ENCODE peak calls at places on chromosomes 4 and X, in six cellular contexts. Z is heart left ventricle, S is lower leg skin, R is adrenal gland, K is suprapubic skin, W is neural progenitor cell. I is an unnamed sample.

GRCh38 chrX:78886550-78886949 is 58.6 kb upstream of the P2RY10 start:
- DNase-seq in S (no peak), R (no peak), Z (no peak), W (peak; percentile 7), K (no peak), I (peak; percentile 30)

GRCh38 chr4:74449571-74450297 is 4.8 kb downstream of the AREG start:
- DNase-seq in R (no peak), S (no peak), Z (no peak), W (no peak), K (no peak), I (peak; percentile 33)

GRCh38 chr4:71237626-71238025 is 101.2 kb upstream of the SLC4A4 start:
- DNase-seq in R (no peak), S (no peak), W (no peak), Z (no peak), K (no peak), I (no peak)

GRCh38 chrX:117996918-117997480 is 119.6 kb downstream of the KLHL13 start:
- DNase-seq in R (no peak), W (no peak), K (no peak), S (no peak), Z (no peak), I (no peak)

GRCh38 chrX:153643431-153644351 is 3.3 kb upstream of the DUSP9 start:
- DNase-seq in W (peak; percentile 61), Z (no peak), K (no peak), R (no peak), S (peak; percentile 79), I (peak; percentile 34)

GRCh38 chrX:127129510-127129909 is 310.0 kb downstream of the PRR32 start:
- DNase-seq in R (no peak), K (no peak), Z (no peak), W (no peak), S (no peak), I (no peak)

GRCh38 chrX:137569470-137569891 is 3.6 kb downstream of the ZIC3 start:
- DNase-seq in R (no peak), W (no peak), Z (no peak), S (no peak), K (no peak), I (no peak)

GRCh38 chr4:52659016-52659721 is at the start of gene USP46:
- DNase-seq in W (peak; percentile 91), Z (peak; percentile 87), K (peak; percentile 84), S (peak; percentile 94), R (peak; percentile 81), I (peak; percentile 93)

GRCh38 chr4:102867278-102868152 is 1.3 kb upstream of the CISD2 start:
- DNase-seq in K (no peak), W (no peak), Z (no peak), S (no peak), R (no peak), I (no peak)

GRCh38 chrX:3815896-3816664 is 102.6 kb upstream of the PRKX start:
- DNase-seq in Z (peak; percentile 19), W (peak; percentile 48), K (peak; percentile 80), S (peak; percentile 93), R (peak; percentile 46), I (peak; percentile 62)

GRCh38 chr4:43331226-43332078 is 438.9 kb downstream of the GRXCR1 start:
- DNase-seq in Z (no peak), S (no peak), R (no peak), K (no peak), W (no peak), I (no peak)

GRCh38 chrX:154019061-154019621 is 561 bp downstream of the IRAK1 start:
- DNase-seq in W (peak; percentile 23), K (no peak), R (no peak), Z (no peak), S (no peak), I (no peak)

GRCh38 chr4:186820371-186820990 is 96.8 kb upstream of the FAT1 start:
- DNase-seq in Z (peak; percentile 18), S (no peak), R (peak; percentile 17), W (peak; percentile 31), K (no peak), I (no peak)

GRCh38 chr4:115113382-115114106 is at the start of gene NDST4:
- DNase-seq in W (peak; percentile 87), R (no peak), S (no peak), Z (no peak), K (no peak), I (peak; percentile 29)

GRCh38 chrX:53438174-53438831 is 4.1 kb upstream of the HSD17B10 start:
- DNase-seq in K (no peak), R (no peak), W (no peak), Z (no peak), S (no peak), I (no peak)

GRCh38 chr4:2299794-2300193 is 37.9 kb upstream of the MXD4 start:
- DNase-seq in Z (no peak), W (no peak), K (no peak), S (no peak), R (no peak), I (no peak)

DNA sequence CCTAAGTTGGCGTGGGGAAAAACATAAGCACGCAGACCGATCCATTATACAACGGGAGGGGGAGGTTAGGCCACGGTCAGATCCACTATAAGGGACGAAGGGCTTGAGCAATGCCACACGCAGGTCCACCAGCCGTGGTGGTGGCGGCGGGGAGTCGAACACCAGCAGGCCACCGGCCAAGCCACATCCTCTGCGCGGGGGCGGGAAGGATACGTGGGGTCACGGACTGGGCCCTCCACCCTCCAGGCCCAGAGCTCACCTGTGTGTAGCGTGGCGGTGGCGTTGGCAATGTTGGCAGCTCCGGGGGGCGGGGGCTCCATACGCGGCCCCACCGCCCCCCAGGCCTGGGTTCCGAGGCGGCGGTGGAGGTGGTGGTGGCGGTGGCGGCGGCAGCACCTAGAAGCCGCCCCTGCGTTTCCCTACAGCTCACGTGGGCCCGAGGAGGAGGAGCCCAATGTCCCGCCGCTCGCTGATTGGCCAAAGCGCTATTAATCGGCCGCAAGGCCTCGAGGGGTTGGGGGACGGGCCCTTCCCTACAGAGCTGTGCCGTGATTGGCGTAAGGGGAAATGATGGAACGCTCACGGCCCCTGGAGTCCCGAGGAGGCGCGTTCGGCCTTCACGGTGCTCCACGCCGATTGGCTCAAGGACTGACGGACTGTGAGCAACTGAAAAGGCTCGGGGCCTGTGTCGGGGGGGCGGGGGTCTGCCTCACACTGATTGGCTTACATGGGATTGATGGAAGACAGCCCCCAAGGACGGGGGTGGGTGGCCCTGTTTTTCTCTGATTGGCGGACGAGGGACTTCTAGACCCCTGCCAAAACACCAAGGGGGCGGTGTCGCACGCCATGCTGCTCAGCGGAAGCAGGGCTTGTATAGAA is at the start of gene ELK1:
- DNase-seq in S (peak; percentile 98), K (peak; percentile 97), R (peak; percentile 98), Z (peak; percentile 95), W (peak; percentile 97), I (peak; percentile 98)
- TF ChIP-seq CTCF in S (no peak), K (no peak), R (no peak), Z (peak; percentile 30), W (no peak), I (no peak)

GRCh38 chrX:2708016-2708415 is 16.9 kb downstream of the CD99 start:
- DNase-seq in Z (no peak), R (no peak), W (no peak), S (no peak), K (no peak), I (peak; percentile 24)

GRCh38 chrX:2711441-2711840 is 20.3 kb downstream of the CD99 start:
- DNase-seq in S (no peak), Z (no peak), W (no peak), R (no peak), K (no peak), I (no peak)

GRCh38 chrX:2710496-2710895 is 19.4 kb downstream of the CD99 start:
- DNase-seq in W (peak; percentile 45), Z (no peak), S (no peak), R (no peak), K (no peak), I (no peak)

GRCh38 chrX:2708601-2709200 is 17.6 kb downstream of the CD99 start:
- DNase-seq in R (no peak), Z (no peak), W (no peak), K (no peak), S (no peak), I (no peak)

DNA sequence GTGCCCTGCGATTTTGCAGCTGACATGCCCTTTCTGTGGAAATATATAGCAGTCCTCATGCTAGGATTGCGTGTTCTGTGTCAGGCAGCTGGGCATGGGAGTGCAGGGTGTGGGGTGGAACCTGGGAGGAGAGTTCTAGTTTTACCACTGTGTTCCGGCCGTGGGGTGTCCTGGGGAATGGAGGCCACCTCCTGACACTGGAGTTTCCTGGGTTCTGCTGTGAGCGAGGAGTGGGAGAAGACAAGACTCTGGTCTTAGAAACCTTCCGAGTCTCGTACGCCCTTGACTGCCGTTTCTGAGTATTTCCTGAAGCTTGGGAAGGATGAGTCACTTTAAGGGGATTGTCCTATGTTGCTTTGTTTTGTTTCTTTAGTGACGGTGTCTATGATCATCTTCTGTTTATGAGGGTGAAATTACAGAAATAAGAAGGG is 19.0 kb downstream of the CD99 start:
- DNase-seq in S (no peak), K (peak; percentile 84), Z (no peak), R (peak; percentile 36), W (no peak), I (peak; percentile 88)
- H3K4me3 ChIP-seq in S (no peak overlapping the region), K (peak overlapping the region; percentile 27), Z (peak overlapping the region; percentile 4), R (no peak overlapping the region), W (no peak overlapping the region), I (peak overlapping the region; percentile 29)

GRCh38 chr4:124711469-124712416 is 789 bp downstream of the ANKRD50 start:
- DNase-seq in Z (peak; percentile 34), W (peak; percentile 82), S (no peak), K (peak; percentile 85), R (peak; percentile 38), I (peak; percentile 56)
- TF ChIP-seq CTCF in Z (peak; percentile 41), W (peak; percentile 14), S (no peak), K (no peak), R (no peak), I (peak; percentile 9)

GRCh38 chr4:163901305-163901704 is 406.8 kb downstream of the TMA16 start:
- DNase-seq in K (no peak), R (no peak), Z (no peak), S (no peak), W (no peak), I (no peak)

DNA sequence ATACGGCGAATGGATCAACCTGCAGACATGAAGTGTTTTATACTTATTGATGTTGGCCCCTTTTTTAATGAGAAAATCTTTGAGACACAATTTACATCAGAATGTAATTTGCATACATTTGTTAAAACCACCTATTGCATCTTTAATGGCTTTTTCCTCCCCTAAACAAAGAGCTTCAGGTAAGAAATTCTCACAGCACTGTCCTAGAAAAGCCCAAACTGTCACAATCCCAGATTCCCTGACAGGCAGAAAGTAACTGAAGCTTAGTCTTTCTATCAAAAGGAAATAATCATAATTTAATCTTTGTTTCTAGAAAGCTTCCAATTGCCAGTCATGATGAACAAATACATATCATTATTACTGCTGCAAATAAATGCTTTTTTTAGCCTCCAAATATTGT is 407.9 kb downstream of the TMA16 start:
- DNase-seq in Z (no peak), W (no peak), S (no peak), K (no peak), R (no peak), I (no peak)
- H3K4me3 ChIP-seq in Z (no peak overlapping the region), W (no peak overlapping the region), S (no peak overlapping the region), K (no peak overlapping the region), R (no peak overlapping the region), I (no peak overlapping the region)

GRCh38 chrX:131792356-131792749 is 230.7 kb upstream of the STK26 start:
- DNase-seq in W (no peak), K (no peak), R (peak; percentile 93), Z (peak; percentile 27), S (peak; percentile 96), I (peak; percentile 12)
- TF ChIP-seq CTCF in W (no peak), K (no peak), R (peak; percentile 48), Z (peak; percentile 10), S (no peak), I (no peak)